ENCODE peak calls at places on chromosomes 1 and 21, in nine cellular contexts. M is A549, I is esophagus squamous epithelium, Q is heart left ventricle, A is GM12865, O is heart right ventricle, P is tibial artery, B is endothelial cell of umbilical vein, T is cardiac fibroblast. W is an unnamed sample.

GRCh38 chr1:69691179-69691578 is 123.5 kb downstream of the LRRC7 start:
- DNase-seq in M (no peak), I (no peak), Q (no peak), A (no peak), O (no peak), P (no peak), B (no peak), T (no peak), W (no peak)

GRCh38 chr21:46253610-46254124 is 25.1 kb upstream of the LSS start:
- DNase-seq in M (no peak), I (no peak), Q (peak), A (peak), O (no peak), P (no peak), B (peak), T (peak), W (peak)

GRCh38 chr1:23865543-23865930 is 2.6 kb downstream of the FUCA1 start:
- DNase-seq in M (no peak), I (no peak), Q (no peak), A (peak), O (no peak), P (peak), B (no peak), T (peak), W (no peak)

GRCh38 chr1:208065862-208066261 is 154.9 kb upstream of the CD34 start:
- DNase-seq in M (no peak), I (no peak), Q (no peak), A (peak), O (no peak), P (peak), B (no peak), T (no peak), W (no peak)

GRCh38 chr1:90761781-90762589 is 44.9 kb upstream of the BARHL2 start:
- DNase-seq in M (no peak), I (no peak), Q (no peak), A (no peak), O (no peak), P (no peak), B (no peak), T (no peak), W (no peak)

GRCh38 chr1:203406446-203407045 is 55.6 kb upstream of the FMOD start:
- DNase-seq in M (no peak), I (no peak), Q (peak), A (no peak), O (peak), P (peak), B (no peak), T (peak), W (no peak)

GRCh38 chr1:24683713-24684162 is 40.6 kb downstream of the SRRM1 start:
- DNase-seq in M (peak), I (no peak), Q (no peak), A (no peak), O (no peak), P (no peak), B (peak), T (peak), W (no peak)

GRCh38 chr1:184870319-184870718 is 104.0 kb downstream of the NIBAN1 start:
- DNase-seq in M (no peak), I (no peak), Q (no peak), A (peak), O (no peak), P (no peak), B (no peak), T (no peak), W (peak)

GRCh38 chr1:228378453-228379164 is 28.0 kb downstream of the TRIM11 start:
- DNase-seq in M (peak), I (no peak), Q (peak), A (no peak), O (peak), P (peak), B (peak), T (peak), W (peak)

GRCh38 chr1:44905276-44905675 is 62.2 kb upstream of the PTCH2 start:
- DNase-seq in M (no peak), I (no peak), Q (no peak), A (no peak), O (no peak), P (no peak), B (no peak), T (peak), W (no peak)

GRCh38 chr1:46532498-46533178 is 18.8 kb downstream of the KNCN start:
- DNase-seq in M (peak), I (no peak), Q (peak), A (peak), O (peak), P (peak), B (peak), T (peak), W (peak)

GRCh38 chr1:8095584-8095983 is 69.5 kb upstream of the ERRFI1 start:
- DNase-seq in M (no peak), I (no peak), Q (no peak), A (no peak), O (no peak), P (no peak), B (peak), T (no peak), W (no peak)

GRCh38 chr1:156389311-156389710 is 20.3 kb downstream of the RHBG start:
- DNase-seq in M (no peak), I (no peak), Q (no peak), A (no peak), O (no peak), P (no peak), B (no peak), T (no peak), W (no peak)

GRCh38 chr1:15245593-15246325 is 1.3 kb upstream of the FHAD1 start:
- DNase-seq in M (no peak), I (no peak), Q (no peak), A (no peak), O (no peak), P (no peak), B (no peak), T (peak), W (no peak)

GRCh38 chr1:9728451-9729295 is 77.1 kb downstream of the PIK3CD start:
- DNase-seq in M (no peak), I (no peak), Q (no peak), A (no peak), O (no peak), P (no peak), B (no peak), T (no peak), W (peak)

GRCh38 chr1:197042676-197043341 is 24.3 kb downstream of the F13B start:
- DNase-seq in M (peak), I (no peak), Q (no peak), A (no peak), O (no peak), P (no peak), B (no peak), T (no peak), W (no peak)

GRCh38 chr1:178938281-178938958 is 67.5 kb upstream of the ANGPTL1 start:
- DNase-seq in M (no peak), I (no peak), Q (no peak), A (no peak), O (no peak), P (no peak), B (no peak), T (no peak), W (no peak)

GRCh38 chr1:9350011-9350907 is 57.6 kb downstream of the SPSB1 start:
- DNase-seq in M (no peak), I (no peak), Q (peak), A (no peak), O (peak), P (peak), B (no peak), T (peak), W (no peak)

GRCh38 chr1:114428083-114428754 is 82.8 kb downstream of the TRIM33 start:
- DNase-seq in M (peak), I (no peak), Q (no peak), A (peak), O (no peak), P (no peak), B (peak), T (peak), W (no peak)

GRCh38 chr1:111732718-111733117 is 6.5 kb downstream of the INKA2 start:
- DNase-seq in M (no peak), I (no peak), Q (no peak), A (no peak), O (no peak), P (no peak), B (no peak), T (no peak), W (no peak)

GRCh38 chr1:63773496-63773814 is 362 bp upstream of the ROR1 start:
- DNase-seq in M (no peak), I (no peak), Q (no peak), A (no peak), O (no peak), P (no peak), B (no peak), T (no peak), W (no peak)

GRCh38 chr1:63775418-63776127 is 1.8 kb downstream of the ROR1 start:
- DNase-seq in M (no peak), I (no peak), Q (no peak), A (no peak), O (no peak), P (no peak), B (no peak), T (no peak), W (no peak)

GRCh38 chr1:63774617-63775417 is 1.0 kb downstream of the ROR1 start:
- DNase-seq in M (peak), I (no peak), Q (no peak), A (no peak), O (peak), P (peak), B (peak), T (peak), W (peak)

GRCh38 chr1:63772876-63773275 is 941 bp upstream of the ROR1 start:
- DNase-seq in M (no peak), I (no peak), Q (no peak), A (no peak), O (no peak), P (no peak), B (no peak), T (no peak), W (no peak)

GRCh38 chr1:63773815-63774616 is at the start of gene ROR1:
- DNase-seq in M (peak), I (no peak), Q (peak), A (peak), O (peak), P (peak), B (peak), T (peak), W (peak)
- TF ChIP-seq CTCF in M (peak), I (peak), Q (peak), A (peak), O (peak), P (peak), B (peak), T (peak), W (peak)

GRCh38 chr1:27496604-27497155 is 6.7 kb upstream of the WASF2 start:
- DNase-seq in M (no peak), I (no peak), Q (peak), A (no peak), O (peak), P (no peak), B (no peak), T (peak), W (no peak)
- H3K4me3 ChIP-seq in M (no peak), I (no peak), Q (peak), A (no peak), O (no peak), P (peak), B (no peak), T (no peak), W (no peak)

GRCh38 chr21:25872271-25872670 is 137.5 kb downstream of the GABPA start:
- DNase-seq in M (no peak), I (no peak), Q (no peak), A (no peak), O (no peak), P (no peak), B (no peak), T (no peak), W (no peak)
- TF ChIP-seq CTCF in M (no peak), I (no peak), Q (no peak), A (no peak), O (no peak), P (no peak), B (no peak), T (no peak), W (no peak)

GRCh38 chr21:36848875-36849274 is 117.6 kb downstream of the HLCS start:
- DNase-seq in M (no peak), I (no peak), Q (no peak), A (no peak), O (no peak), P (no peak), B (no peak), T (no peak), W (no peak)

GRCh38 chr21:36845070-36845469 is 121.4 kb downstream of the HLCS start:
- DNase-seq in M (no peak), I (no peak), Q (no peak), A (no peak), O (no peak), P (no peak), B (no peak), T (no peak), W (no peak)

GRCh38 chr21:36845790-36846189 is 120.7 kb downstream of the HLCS start:
- DNase-seq in M (no peak), I (no peak), Q (no peak), A (no peak), O (no peak), P (no peak), B (no peak), T (no peak), W (no peak)

GRCh38 chr21:36847189-36847588 is 119.3 kb downstream of the HLCS start:
- DNase-seq in M (peak), I (no peak), Q (no peak), A (no peak), O (no peak), P (no peak), B (peak), T (peak), W (no peak)

GRCh38 chr21:36846624-36847023 is 119.8 kb downstream of the HLCS start:
- DNase-seq in M (peak), I (no peak), Q (no peak), A (no peak), O (no peak), P (no peak), B (no peak), T (no peak), W (no peak)
- H3K4me3 ChIP-seq in M (no peak), I (no peak), Q (no peak), A (no peak), O (no peak), P (no peak), B (no peak), T (no peak), W (no peak)

DNA sequence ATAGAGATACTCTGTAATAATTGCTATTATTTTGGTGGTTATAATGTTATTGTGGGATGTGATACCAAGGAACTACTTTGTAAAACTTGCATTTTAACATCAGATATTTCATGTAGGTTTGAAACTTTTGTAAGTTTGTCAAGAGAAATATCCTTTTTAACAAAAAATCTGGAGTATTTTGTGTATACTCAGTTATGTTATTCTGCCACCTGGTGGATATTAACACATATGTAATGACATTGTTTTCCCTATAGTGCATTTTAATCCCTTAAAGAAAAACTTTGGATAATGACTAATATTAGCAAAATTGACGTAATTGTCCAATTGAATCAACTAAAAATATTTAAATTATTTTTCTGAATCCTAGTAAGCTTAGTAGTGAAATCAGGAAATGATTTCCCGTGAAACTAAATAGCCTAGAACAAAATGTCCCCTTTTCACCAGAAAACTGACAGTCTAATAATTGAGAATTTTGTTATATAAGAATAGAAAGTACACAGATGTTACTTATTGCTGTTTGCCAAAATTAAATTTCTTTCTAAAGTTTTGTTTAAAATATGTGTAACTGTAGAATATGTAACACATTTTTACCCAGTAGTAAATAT is 39.6 kb downstream of the KCTD3 start:
- DNase-seq in M (no peak), I (no peak), Q (no peak), A (no peak), O (no peak), P (no peak), B (no peak), T (peak), W (no peak)
- TF ChIP-seq CTCF in M (peak), I (peak), Q (peak), A (peak), O (peak), P (peak), B (peak), T (peak), W (peak)

W was measured in GM06990.